ENCODE peak calls at places on chromosomes 6 and 20, in nine cellular contexts. Y is aorta; B is NCI-H1436; G is HAP-1; I is stimulated activated CD4-positive, alpha-beta T cell treated with anti-CD3 and anti-CD28 coated beads, Interleukin-12 subunit alpha, Interleukin-12 subunit beta, amount 100 ng/mL, for 24 hours; X is fibroblast of pulmonary artery; K is Jurkat, Clone E6-1; Q is AG08395; S is HS-5. W is an unnamed sample.

GRCh38 chr20:51570755-51571469 is 28.4 kb upstream of the NFATC2 start:
- DNase-seq in B (no peak), G (no peak), Q (peak), I (no peak), Y (peak), S (no peak), X (no peak), K (no peak), W (no peak)

GRCh38 chr20:63359164-63359934 is 1.8 kb downstream of the CHRNA4 start:
- DNase-seq in S (no peak), K (no peak), Q (no peak), B (no peak), X (no peak), Y (no peak), I (no peak), G (no peak), W (no peak)

GRCh38 chr6:137487181-137487910 is 6.8 kb downstream of the OLIG3 start:
- DNase-seq in I (no peak), G (no peak), K (no peak), Y (no peak), X (no peak), S (no peak), Q (no peak), B (no peak), W (no peak)

GRCh38 chr20:23415958-23416583 is 5.2 kb downstream of the NAPB start:
- DNase-seq in Y (no peak), K (no peak), I (no peak), B (no peak), Q (no peak), X (no peak), G (no peak), S (no peak), W (no peak)

GRCh38 chr6:38587766-38588362 is 51.9 kb downstream of the BTBD9 start:
- DNase-seq in G (no peak), X (no peak), I (no peak), S (no peak), K (no peak), Q (no peak), B (no peak), Y (no peak), W (no peak)

GRCh38 chr20:11876555-11876954 is 41.1 kb upstream of the BTBD3 start:
- DNase-seq in Q (no peak), B (no peak), Y (no peak), S (no peak), G (no peak), K (no peak), I (no peak), X (no peak), W (no peak)

GRCh38 chr6:111199935-111200822 is 112.9 kb downstream of the SLC16A10 start:
- DNase-seq in B (no peak), X (no peak), S (no peak), Y (no peak), K (no peak), G (no peak), I (no peak), Q (no peak), W (no peak)

GRCh38 chr6:94238868-94239267 is 819.5 kb upstream of the EPHA7 start:
- DNase-seq in G (no peak), Q (no peak), K (no peak), X (no peak), B (no peak), Y (no peak), I (no peak), S (no peak), W (no peak)

GRCh38 chr6:4577406-4577805 is 198.8 kb upstream of the CDYL start:
- DNase-seq in X (peak), B (no peak), Q (peak), K (no peak), G (no peak), I (no peak), S (no peak), Y (no peak), W (no peak)

GRCh38 chr20:45945678-45946148 is 11.2 kb downstream of the PCIF1 start:
- DNase-seq in B (no peak), G (no peak), K (no peak), I (no peak), Q (no peak), S (no peak), X (no peak), Y (no peak), W (no peak)

GRCh38 chr20:13458860-13459451 is 179.8 kb downstream of the TASP1 start:
- DNase-seq in Q (peak), X (peak), G (peak), Y (no peak), K (peak), B (peak), I (no peak), S (peak), W (no peak)

GRCh38 chr20:6697228-6697972 is 70.1 kb upstream of the BMP2 start:
- DNase-seq in B (no peak), Y (no peak), S (no peak), X (no peak), G (no peak), I (no peak), K (no peak), Q (no peak), W (no peak)

GRCh38 chr6:126020305-126021050 is 34.1 kb downstream of the TRMT11 start:
- DNase-seq in K (no peak), X (no peak), Y (no peak), G (no peak), Q (no peak), B (no peak), S (no peak), I (no peak), W (no peak)

GRCh38 chr20:62308102-62308822 is 5.5 kb downstream of the ADRM1 start:
- DNase-seq in Q (no peak), K (no peak), B (no peak), Y (no peak), S (no peak), I (no peak), X (no peak), G (no peak), W (no peak)

GRCh38 chr6:71349395-71349794 is 60.8 kb downstream of the OGFRL1 start:
- DNase-seq in S (peak), G (peak), Y (no peak), I (no peak), B (peak), K (no peak), Q (peak), X (peak), W (no peak)